ENCODE peak calls at places on chromosomes 16 and 17, in nine cellular contexts. U, I, D, K, P, N, S, T and B are unnamed samples.

GRCh38 chr16:1258218-1258587 is 2.3 kb downstream of the TPSD1 start:
- DNase-seq in K (no peak), D (no peak), S (peak), N (no peak), I (no peak), T (no peak), U (no peak), P (no peak), B (no peak)

GRCh38 chr17:57747221-57748017 is 2.3 kb upstream of the CCDC182 start:
- DNase-seq in N (peak), P (no peak), T (no peak), S (no peak), D (peak), I (no peak), U (peak), K (peak), B (peak)

GRCh38 chr16:46721885-46722284 is 26.3 kb downstream of the MYLK3 start:
- DNase-seq in T (no peak), K (no peak), N (no peak), I (no peak), U (no peak), D (no peak), S (no peak), P (no peak), B (no peak)

GRCh38 chr17:77472837-77473214 is 332.1 kb downstream of the SEC14L1 start:
- DNase-seq in N (no peak), P (no peak), T (no peak), D (no peak), I (no peak), K (no peak), U (no peak), S (no peak), B (no peak)

GRCh38 chr17:39529455-39529854 is 68.2 kb downstream of the CDK12 start:
- DNase-seq in N (no peak), I (no peak), T (no peak), S (no peak), U (no peak), K (no peak), P (no peak), D (no peak), B (no peak)

GRCh38 chr17:56468840-56469239 is 124.7 kb upstream of the NOG start:
- DNase-seq in S (no peak), U (no peak), D (no peak), T (no peak), K (no peak), N (no peak), I (no peak), P (no peak), B (no peak)

GRCh38 chr17:36512641-36513040 is 22.0 kb downstream of the MYO19 start:
- DNase-seq in U (no peak), P (no peak), I (no peak), T (no peak), K (no peak), S (no peak), N (no peak), D (no peak), B (no peak)

GRCh38 chr17:70099884-70100283 is 24.9 kb downstream of the KCNJ16 start:
- DNase-seq in T (no peak), D (no peak), U (no peak), I (no peak), P (no peak), N (no peak), S (no peak), K (no peak), B (no peak)

GRCh38 chr17:50289268-50289667 is 15.0 kb downstream of the TMEM92 start:
- DNase-seq in K (no peak), U (no peak), N (no peak), P (no peak), I (peak), T (no peak), S (peak), D (no peak), B (no peak)

GRCh38 chr17:49252148-49252682 is 21.6 kb upstream of the PHOSPHO1 start:
- DNase-seq in N (no peak), D (no peak), P (no peak), S (no peak), U (peak), K (no peak), T (no peak), I (no peak), B (peak)

GRCh38 chr17:71460943-71461342 is 659.9 kb upstream of the SOX9 start:
- DNase-seq in P (no peak), I (no peak), N (no peak), D (no peak), T (no peak), K (no peak), S (no peak), U (no peak), B (peak)

GRCh38 chr17:47708864-47709541 is 15.0 kb downstream of the TBKBP1 start:
- DNase-seq in N (no peak), S (no peak), P (no peak), U (no peak), D (no peak), T (no peak), I (no peak), K (no peak), B (no peak)

GRCh38 chr16:69286941-69287713 is 24.0 kb upstream of the VPS4A start:
- DNase-seq in I (peak), S (no peak), D (peak), U (peak), K (peak), N (peak), P (peak), T (no peak), B (peak)

GRCh38 chr17:17712268-17712924 is 31.1 kb downstream of the RAI1 start:
- DNase-seq in D (no peak), I (no peak), P (no peak), N (peak), T (no peak), U (no peak), K (no peak), S (no peak), B (no peak)

GRCh38 chr17:61997649-61998048 is 67.4 kb downstream of the MED13 start:
- DNase-seq in T (no peak), P (no peak), N (peak), U (no peak), I (no peak), S (no peak), D (no peak), K (no peak), B (no peak)

GRCh38 chr17:67636841-67637240 is 80.9 kb upstream of the NOL11 start:
- DNase-seq in N (no peak), I (no peak), U (no peak), P (peak), D (no peak), T (no peak), K (no peak), S (no peak), B (peak)

GRCh38 chr16:58494981-58495860 is 4.7 kb upstream of the NDRG4 start:
- DNase-seq in N (peak), T (no peak), K (no peak), P (peak), D (peak), I (peak), U (no peak), S (no peak), B (peak)

GRCh38 chr17:76530489-76530814 is 7.1 kb downstream of the CYGB start:
- DNase-seq in N (no peak), P (no peak), T (no peak), S (no peak), D (no peak), I (no peak), U (no peak), K (no peak), B (no peak)

GRCh38 chr16:11105038-11105903 is 150.7 kb downstream of the SOCS1 start:
- DNase-seq in S (peak), D (no peak), T (no peak), P (no peak), I (peak), K (no peak), N (peak), U (peak), B (no peak)

GRCh38 chr16:19168173-19169080 is at the start of gene SYT17:
- DNase-seq in T (peak), U (peak), S (no peak), N (no peak), I (no peak), D (no peak), K (no peak), P (no peak), B (no peak)

GRCh38 chr16:2792945-2793344 is 5.3 kb upstream of the PRSS41 start:
- DNase-seq in N (no peak), P (no peak), S (no peak), I (no peak), T (no peak), D (no peak), U (no peak), K (no peak), B (no peak)

GRCh38 chr17:75869282-75870141 is 8.9 kb downstream of the TRIM47 start:
- DNase-seq in N (no peak), I (peak), T (no peak), D (no peak), S (no peak), P (peak), K (no peak), U (no peak), B (peak)

GRCh38 chr16:27237229-27238015 is 31.1 kb downstream of the NSMCE1 start:
- DNase-seq in S (no peak), K (peak), U (peak), I (peak), P (peak), N (no peak), D (peak), T (no peak), B (no peak)

GRCh38 chr17:68784431-68784830 is 170.8 kb downstream of the ABCA8 start:
- DNase-seq in T (no peak), K (no peak), I (no peak), D (no peak), N (no peak), P (no peak), S (no peak), U (no peak), B (no peak)